ENCODE peak calls at places on chromosomes 7 and 10, in five cellular contexts. G, M, T, H and E are unnamed samples. For H3K36me3, the result is how much of the 10 kb centered on the place peaks cover.

GRCh38 chr7:80960228-80960627 is 41.4 kb upstream of the SEMA3C start:
- DNase-seq in G (peak), M (no peak), T (no peak), H (peak), E (no peak)

GRCh38 chr7:140609646-140610045 is 31.0 kb downstream of the DENND2A start:
- DNase-seq in G (peak), M (peak), T (no peak), H (peak), E (no peak)

GRCh38 chr10:43305881-43306280 is 39.0 kb upstream of the RASGEF1A start:
- DNase-seq in G (no peak), M (no peak), T (no peak), H (no peak), E (no peak)

GRCh38 chr7:30694218-30694745 is 12.0 kb upstream of the CRHR2 start:
- DNase-seq in G (no peak), M (no peak), T (peak), H (no peak), E (no peak)

GRCh38 chr10:35739998-35740397 is 97.9 kb upstream of the FZD8 start:
- DNase-seq in G (peak), M (no peak), T (no peak), H (peak), E (no peak)

GRCh38 chr7:5348134-5349004 is 65.6 kb downstream of the SLC29A4 start:
- DNase-seq in G (no peak), M (no peak), T (no peak), H (no peak), E (no peak)

GRCh38 chr10:94251568-94251967 is 111.2 kb downstream of the NOC3L start:
- DNase-seq in G (no peak), M (no peak), T (no peak), H (no peak), E (no peak)

GRCh38 chr7:157693071-157693520 is 356.3 kb downstream of the DNAJB6 start:
- DNase-seq in G (no peak), M (no peak), T (no peak), H (no peak), E (no peak)

GRCh38 chr10:100790761-100791208 is 45.4 kb downstream of the PAX2 start:
- DNase-seq in G (no peak), M (no peak), T (no peak), H (no peak), E (no peak)

GRCh38 chr7:100174582-100174981 is 2.6 kb downstream of the GPC2 start:
- DNase-seq in G (no peak), M (no peak), T (no peak), H (no peak), E (no peak)

GRCh38 chr10:23417254-23417653 is 21.6 kb upstream of the OTUD1 start:
- DNase-seq in G (no peak), M (peak), T (no peak), H (peak), E (no peak)

GRCh38 chr10:26334932-26335573 is 103.1 kb upstream of the APBB1IP start:
- DNase-seq in G (peak), M (no peak), T (peak), H (peak), E (peak)

GRCh38 chr7:156173346-156173745 is 361.1 kb upstream of the SHH start:
- DNase-seq in G (no peak), M (no peak), T (no peak), H (no peak), E (no peak)

GRCh38 chr10:58385784-58386112 is 538 bp downstream of the TFAM start:
- DNase-seq in G (peak), M (no peak), T (peak), H (peak), E (peak)

GRCh38 chr10:32139223-32140073 is 83.2 kb upstream of the KIF5B start:
- DNase-seq in G (peak), M (peak), T (peak), H (peak), E (peak)

GRCh38 chr7:22875475-22875874 is 52.8 kb upstream of the TOMM7 start:
- DNase-seq in G (no peak), M (no peak), T (no peak), H (no peak), E (no peak)

GRCh38 chr10:98478430-98479222 is 31.9 kb upstream of the HPS1 start:
- DNase-seq in G (no peak), M (no peak), T (no peak), H (no peak), E (no peak)

GRCh38 chr10:52030051-52030867 is 283.8 kb upstream of the DKK1 start:
- DNase-seq in G (no peak), M (no peak), T (no peak), H (peak), E (no peak)

GRCh38 chr7:21550076-21550475 is 7.2 kb downstream of the DNAH11 start:
- DNase-seq in G (no peak), M (peak), T (no peak), H (peak), E (no peak)

GRCh38 chr7:12524794-12525386 is 45.6 kb upstream of the SCIN start:
- DNase-seq in G (peak), M (peak), T (peak), H (peak), E (no peak)

GRCh38 chr10:95558593-95559320 is 2.4 kb downstream of the SORBS1 start:
- DNase-seq in G (no peak), M (no peak), T (no peak), H (no peak), E (no peak)

GRCh38 chr7:19117870-19118608 is 603 bp upstream of the TWIST1 start:
- DNase-seq in G (no peak), M (peak), T (no peak), H (peak), E (no peak)

GRCh38 chr10:115093286-115093775 is at the start of gene ATRNL1:
- DNase-seq in G (peak), M (no peak), T (peak), H (no peak), E (no peak)

GRCh38 chr7:43294080-43294630 is 181.7 kb downstream of the HECW1 start:
- DNase-seq in G (peak), M (no peak), T (peak), H (peak), E (no peak)

GRCh38 chr10:36341466-36341865 is 699.4 kb upstream of the FZD8 start:
- DNase-seq in G (peak), M (no peak), T (no peak), H (peak), E (no peak)

GRCh38 chr10:15305634-15306033 is 65.5 kb downstream of the FAM171A1 start:
- DNase-seq in G (no peak), M (no peak), T (no peak), H (no peak), E (no peak)

GRCh38 chr7:66167773-66168367 is 37.3 kb upstream of the TPST1 start:
- DNase-seq in G (peak), M (peak), T (no peak), H (peak), E (no peak)

GRCh38 chr7:90262438-90262837 is 17.5 kb downstream of the CFAP69 start:
- DNase-seq in G (peak), M (no peak), T (peak), H (peak), E (no peak)

GRCh38 chr10:42976353-42977031 is 100.4 kb upstream of the RET start:
- DNase-seq in G (no peak), M (no peak), T (no peak), H (no peak), E (no peak)

GRCh38 chr7:106127984-106128780 is 16.1 kb upstream of the SYPL1 start:
- DNase-seq in G (peak), M (no peak), T (no peak), H (no peak), E (no peak)

GRCh38 chr10:49359349-49360231 is 36.3 kb downstream of the DRGX start:
- DNase-seq in G (no peak), M (no peak), T (no peak), H (peak), E (no peak)

GRCh38 chr7:51357821-51358220 is 41.2 kb upstream of the COBL start:
- DNase-seq in G (no peak), M (no peak), T (no peak), H (no peak), E (no peak)

GRCh38 chr7:128163473-128163872 is 77.6 kb upstream of the LEP start:
- DNase-seq in G (no peak), M (no peak), T (no peak), H (no peak), E (no peak)

GRCh38 chr7:80232969-80233724 is 98.5 kb downstream of the GNAI1 start:
- DNase-seq in G (no peak), M (no peak), T (no peak), H (no peak), E (no peak)

GRCh38 chr7:25360471-25360870 is 132.2 kb upstream of the NPVF start:
- DNase-seq in G (no peak), M (no peak), T (peak), H (no peak), E (no peak)

GRCh38 chr10:11260136-11260535 is 242.5 kb downstream of the CELF2 start:
- DNase-seq in G (no peak), M (no peak), T (no peak), H (no peak), E (no peak)

GRCh38 chr7:55271069-55271468 is 94.1 kb upstream of the LANCL2 start:
- DNase-seq in G (no peak), M (no peak), T (no peak), H (peak), E (no peak)

GRCh38 chr7:152615052-152615741 is 60.7 kb downstream of the XRCC2 start:
- DNase-seq in G (no peak), M (no peak), T (peak), H (no peak), E (no peak)

GRCh38 chr7:121329460-121330052 is 756 bp downstream of the WNT16 start:
- DNase-seq in G (peak), M (no peak), T (peak), H (no peak), E (no peak)

DNA sequence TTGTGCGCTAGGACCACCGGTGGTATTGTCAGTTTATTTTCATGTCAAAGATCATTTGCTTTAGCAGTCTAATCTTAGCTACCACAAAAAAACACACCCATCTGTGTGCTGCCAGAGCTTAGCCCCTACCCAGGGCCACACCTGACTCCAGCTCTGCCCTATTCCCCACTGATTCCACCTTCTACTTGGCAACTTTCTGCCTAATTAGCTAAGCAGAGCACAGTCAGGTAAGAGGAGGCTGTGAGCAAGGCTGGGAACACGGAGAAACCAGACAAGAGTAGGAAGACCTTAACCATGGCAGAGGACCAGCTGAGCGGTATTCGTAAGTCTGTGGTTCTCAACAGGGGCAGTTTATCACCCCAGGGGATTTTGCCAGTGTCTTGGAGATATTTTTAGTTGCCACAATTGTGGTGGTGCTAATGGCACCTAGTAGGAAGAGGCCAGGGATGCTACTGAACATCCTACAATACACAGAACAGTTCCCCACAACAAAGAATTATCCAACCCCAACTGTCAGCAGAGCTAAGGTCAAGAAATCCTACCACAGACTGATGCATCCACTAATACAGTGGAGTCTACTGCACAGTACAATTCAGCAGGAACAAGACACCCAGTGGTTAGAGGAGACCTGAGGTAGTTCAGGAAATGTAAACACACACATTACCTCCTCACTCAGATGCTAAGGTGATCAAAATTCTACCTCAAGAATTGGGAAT is 91.6 kb downstream of the ZFAND4 start:
- DNase-seq in G (no peak), M (no peak), T (no peak), H (no peak), E (no peak)
- H3K4me3 ChIP-seq in G (no peak), M (no peak), T (no peak), H (no peak), E (peak)

DNA sequence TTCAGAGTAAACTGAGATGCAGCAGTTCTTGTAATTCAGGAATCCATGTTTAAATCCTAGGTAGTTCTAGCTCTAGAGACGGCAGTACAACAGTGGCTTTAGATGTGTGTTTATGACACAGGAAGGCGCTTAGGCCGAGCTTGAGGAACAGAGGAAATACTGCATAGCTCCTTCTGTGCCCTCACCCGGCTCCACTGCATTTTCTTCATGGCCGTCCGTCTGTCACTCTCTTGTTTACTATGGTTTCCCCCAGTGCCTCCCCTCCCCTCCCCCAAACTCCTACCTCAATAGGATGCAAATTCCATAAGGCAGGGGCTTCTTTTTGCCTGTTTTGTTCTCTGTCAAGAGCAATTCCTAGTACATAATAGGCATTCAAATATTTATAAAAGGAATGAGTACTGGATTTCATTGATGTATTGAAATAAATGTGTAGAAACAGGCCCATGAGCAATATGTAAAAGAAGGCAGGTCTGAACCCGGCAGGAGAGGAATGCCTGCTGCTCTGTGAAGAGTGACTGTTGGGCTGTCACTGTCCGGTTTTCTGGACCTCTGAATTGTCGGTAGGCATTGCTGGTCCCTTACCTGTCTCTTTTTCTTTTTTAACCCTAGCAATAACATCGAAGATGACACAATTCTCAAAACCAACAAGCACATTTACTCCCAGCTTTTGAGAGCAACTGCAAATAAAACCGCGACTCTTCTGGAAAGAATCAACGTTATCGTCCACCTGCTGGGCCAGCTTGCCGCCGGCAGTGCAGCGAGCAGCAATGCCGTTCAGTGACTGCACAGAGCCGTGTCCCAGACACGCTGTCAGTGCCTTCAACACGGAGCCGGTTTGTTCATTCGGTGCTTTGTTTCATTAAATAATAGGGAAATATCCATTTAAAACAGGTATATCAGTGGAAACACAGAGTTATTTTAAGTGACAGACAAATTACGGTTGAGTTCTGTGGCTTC is 12.7 kb downstream of the MMP21 start:
- DNase-seq in G (no peak), M (no peak), T (no peak), H (no peak), E (no peak)
- H3K36me3 ChIP-seq in G (under half), M (under half), T (under half), H (under half), E (half or more)

DNA sequence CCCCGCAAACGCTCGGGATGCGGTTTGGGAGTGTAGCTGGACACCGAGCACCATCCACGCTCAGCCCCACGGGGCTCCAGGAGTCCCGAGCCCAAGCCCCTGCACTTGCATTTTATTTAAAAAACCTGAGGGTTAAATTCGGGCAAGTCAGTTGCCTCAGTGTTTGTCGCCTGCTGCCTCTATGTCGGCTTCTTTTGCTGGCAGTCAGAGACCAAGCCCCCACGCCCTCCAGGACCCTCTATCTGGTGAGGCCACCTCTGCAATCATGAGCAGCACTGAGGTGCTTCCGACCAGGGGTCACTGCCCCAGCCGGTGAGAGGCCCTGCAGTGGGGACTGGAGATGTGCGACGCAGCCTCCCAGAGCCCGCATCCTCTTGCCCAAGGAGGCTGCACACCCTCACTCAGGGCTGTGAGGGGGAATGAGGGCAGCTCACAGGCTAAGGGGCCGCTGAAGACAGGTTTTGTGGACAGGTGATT is 13.3 kb upstream of the ZNF273 start:
- DNase-seq in G (no peak), M (no peak), T (no peak), H (no peak), E (no peak)
- TF ChIP-seq EZH2 in G (no peak), M (no peak), T (no peak), H (no peak), E (no peak)

GRCh38 chr7:16810112-16810511 is 5.3 kb upstream of the AGR2 start:
- DNase-seq in G (peak), M (no peak), T (no peak), H (peak), E (no peak)

GRCh38 chr7:16801111-16801542 is 3.7 kb downstream of the AGR2 start:
- DNase-seq in G (peak), M (peak), T (peak), H (peak), E (no peak)

GRCh38 chr7:16803881-16804673 is 722 bp downstream of the AGR2 start:
- DNase-seq in G (no peak), M (peak), T (no peak), H (peak), E (no peak)

GRCh38 chr7:16801579-16801978 is 3.2 kb downstream of the AGR2 start:
- DNase-seq in G (no peak), M (no peak), T (no peak), H (no peak), E (no peak)

GRCh38 chr7:16804674-16805439 is at the start of gene AGR2:
- DNase-seq in G (no peak), M (peak), T (peak), H (peak), E (no peak)
- H3K4me3 ChIP-seq in G (no peak), M (peak), T (peak), H (peak), E (no peak)

GRCh38 chr10:87799860-87800259 is 18.2 kb downstream of the ATAD1 start:
- DNase-seq in G (no peak), M (no peak), T (no peak), H (no peak), E (no peak)
- H3K36me3 ChIP-seq in G (under half), M (under half), T (under half), H (under half), E (half or more)

GRCh38 chr7:70785427-70785826 is 346.5 kb upstream of the GALNT17 start:
- DNase-seq in G (no peak), M (no peak), T (no peak), H (no peak), E (no peak)
- TF ChIP-seq EZH2 in G (no peak), M (no peak), T (no peak), H (no peak), E (no peak)

GRCh38 chr7:28602282-28602681 is 190.0 kb downstream of the CREB5 start:
- DNase-seq in G (no peak), M (no peak), T (no peak), H (no peak), E (no peak)
- H3K4me3 ChIP-seq in G (no peak), M (no peak), T (no peak), H (no peak), E (no peak)